ENCODE peak calls at places on chromosomes 1 and 21, in five cellular contexts. T is lower lobe of right lung, H is RWPE2, N is cardiac muscle cell, R is keratinocyte. V is an unnamed sample. For H3K4me1 and H3K9me3, the result is how much of the 10 kb centered on the place peaks cover.

GRCh38 chr1:239896569-239896968 is 195.1 kb upstream of the FMN2 start:
- DNase-seq in H (no peak), T (no peak), R (no peak), N (no peak), V (no peak)

GRCh38 chr1:96313216-96313615 is 408.4 kb upstream of the PTBP2 start:
- DNase-seq in N (peak), H (no peak), R (no peak), T (no peak), V (no peak)

GRCh38 chr1:223844521-223844961 is 1.2 kb downstream of the TP53BP2 start:
- DNase-seq in N (peak), R (no peak), H (no peak), T (no peak), V (no peak)

GRCh38 chr1:17861685-17862084 is 106.6 kb downstream of the ACTL8 start:
- DNase-seq in R (no peak), H (no peak), N (peak), T (no peak), V (no peak)

GRCh38 chr1:184028854-184029623 is 8.5 kb downstream of the COLGALT2 start:
- DNase-seq in H (no peak), N (no peak), R (no peak), T (peak), V (peak)

GRCh38 chr1:58932820-58933598 is 149.2 kb upstream of the JUN start:
- DNase-seq in N (peak), H (peak), T (peak), R (peak), V (no peak)

GRCh38 chr1:118335372-118335771 is 150.3 kb upstream of the SPAG17 start:
- DNase-seq in N (peak), R (peak), H (no peak), T (no peak), V (no peak)

GRCh38 chr1:235138821-235139220 is 10.2 kb upstream of the TOMM20 start:
- DNase-seq in H (no peak), R (no peak), T (no peak), N (no peak), V (no peak)

GRCh38 chr21:46149205-46149901 is 6.0 kb downstream of the FTCD start:
- DNase-seq in R (no peak), T (no peak), H (peak), N (no peak), V (peak)

GRCh38 chr21:44958471-44959191 is 18.8 kb downstream of the SLX9 start:
- DNase-seq in R (no peak), T (peak), N (peak), H (peak), V (peak)

GRCh38 chr1:26993237-26994019 is at the start of gene TRNP1:
- DNase-seq in N (peak), T (peak), H (peak), R (no peak), V (peak)

GRCh38 chr1:119045091-119045746 is 57.1 kb upstream of the TBX15 start:
- DNase-seq in H (no peak), N (no peak), T (no peak), R (no peak), V (no peak)

GRCh38 chr1:33246171-33246570 is 10.1 kb upstream of the ZNF362 start:
- DNase-seq in N (no peak), T (no peak), H (no peak), R (no peak), V (no peak)

GRCh38 chr21:44758781-44759627 is 42.6 kb downstream of the UBE2G2 start:
- DNase-seq in R (no peak), N (no peak), T (no peak), H (peak), V (no peak)

GRCh38 chr1:160206421-160207117 is 1.4 kb downstream of the PEA15 start:
- DNase-seq in T (no peak), H (no peak), N (peak), R (no peak), V (no peak)

GRCh38 chr1:95003433-95003738 is 69.4 kb downstream of the ALG14 start:
- DNase-seq in H (no peak), R (no peak), N (no peak), T (no peak), V (no peak)

GRCh38 chr1:182206628-182207239 is 145.2 kb upstream of the ZNF648 start:
- DNase-seq in T (no peak), H (no peak), N (peak), R (no peak), V (peak)

GRCh38 chr1:19393051-19393450 is 80.9 kb downstream of the SLC66A1 start:
- DNase-seq in H (no peak), N (no peak), T (no peak), R (no peak), V (no peak)

GRCh38 chr21:42312626-42313104 is 2.5 kb downstream of the TFF3 start:
- DNase-seq in H (no peak), N (no peak), R (no peak), T (no peak), V (no peak)

GRCh38 chr1:187624812-187625542 is 796.2 kb downstream of the PLA2G4A start:
- DNase-seq in R (no peak), H (no peak), N (peak), T (no peak), V (no peak)

GRCh38 chr1:212219679-212220463 is 65.3 kb upstream of the PPP2R5A start:
- DNase-seq in T (no peak), R (no peak), N (peak), H (no peak), V (no peak)

GRCh38 chr1:64041366-64042131 is 161.9 kb upstream of the UBE2U start:
- DNase-seq in H (no peak), R (no peak), T (no peak), N (no peak), V (no peak)

GRCh38 chr1:234294109-234294845 is 79.0 kb upstream of the COA6 start:
- DNase-seq in N (no peak), T (no peak), H (no peak), R (no peak), V (no peak)

GRCh38 chr1:168084396-168085231 is 52.1 kb downstream of the GPR161 start:
- DNase-seq in N (peak), T (peak), R (no peak), H (no peak), V (peak)

GRCh38 chr1:106924360-106924759 is 132.1 kb upstream of the PRMT6 start:
- DNase-seq in R (no peak), H (no peak), N (peak), T (no peak), V (no peak)

GRCh38 chr1:192303029-192303428 is 13.8 kb upstream of the RGS21 start:
- DNase-seq in H (no peak), N (peak), R (no peak), T (no peak), V (no peak)

GRCh38 chr1:64482128-64482527 is 12.2 kb downstream of the CACHD1 start:
- DNase-seq in H (no peak), N (no peak), T (no peak), R (no peak), V (no peak)

GRCh38 chr1:87131809-87132663 is 196.6 kb upstream of the LMO4 start:
- DNase-seq in R (no peak), H (peak), T (peak), N (peak), V (peak)

GRCh38 chr1:216555653-216556052 is 132.4 kb upstream of the USH2A start:
- DNase-seq in R (no peak), N (no peak), T (no peak), H (no peak), V (no peak)

GRCh38 chr1:216554934-216555333 is 131.7 kb upstream of the USH2A start:
- DNase-seq in H (no peak), R (no peak), N (no peak), T (no peak), V (no peak)

GRCh38 chr1:216559359-216559758 is 136.1 kb upstream of the USH2A start:
- DNase-seq in N (no peak), T (no peak), H (no peak), R (no peak), V (no peak)

GRCh38 chr1:216553040-216553439 is 129.8 kb upstream of the USH2A start:
- DNase-seq in H (no peak), R (no peak), N (no peak), T (no peak), V (no peak)

GRCh38 chr1:216553766-216554165 is 130.5 kb upstream of the USH2A start:
- DNase-seq in T (no peak), N (no peak), R (no peak), H (no peak), V (no peak)
- H3K27ac ChIP-seq in T (no peak), N (no peak), R (no peak), H (no peak), V (no peak)

GRCh38 chr1:185376840-185377635 is 60.0 kb upstream of the IVNS1ABP start:
- DNase-seq in N (peak), R (no peak), H (no peak), T (no peak), V (no peak)

GRCh38 chr1:185369786-185370185 is 52.7 kb upstream of the IVNS1ABP start:
- DNase-seq in H (no peak), N (no peak), T (no peak), R (no peak), V (no peak)

GRCh38 chr1:185376288-185376687 is 59.2 kb upstream of the IVNS1ABP start:
- DNase-seq in T (no peak), H (no peak), R (no peak), N (no peak), V (no peak)

GRCh38 chr1:185373813-185374524 is 56.9 kb upstream of the IVNS1ABP start:
- DNase-seq in H (no peak), N (peak), R (no peak), T (peak), V (peak)

GRCh38 chr1:185375583-185375982 is 58.5 kb upstream of the IVNS1ABP start:
- DNase-seq in H (no peak), T (peak), R (no peak), N (peak), V (peak)
- H3K4me1 ChIP-seq in H (under half), T (under half), R (under half), N (under half), V (under half)

DNA sequence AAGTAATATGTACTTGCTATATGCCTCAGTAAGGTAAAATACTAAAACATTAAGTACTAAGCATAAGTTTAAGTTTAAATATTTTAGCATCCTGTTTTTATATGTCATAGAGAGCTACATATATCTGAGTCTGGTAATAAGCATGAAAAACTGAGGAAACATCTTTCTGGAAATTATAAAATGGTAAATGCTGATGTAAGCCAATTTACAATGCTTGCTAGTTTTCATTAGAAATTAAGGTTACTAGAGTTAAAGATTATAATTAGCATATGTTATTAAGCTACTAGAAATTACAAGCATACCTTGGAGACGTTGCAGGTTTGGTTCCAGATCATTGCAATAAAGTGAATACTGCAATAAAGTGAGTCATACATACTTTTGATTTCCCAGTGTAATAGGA is 477.0 kb upstream of the LRRC7 start:
- DNase-seq in N (no peak), H (no peak), T (no peak), R (no peak), V (no peak)
- H3K9me3 ChIP-seq in N (under half), H (under half), T (under half), R (under half), V (under half)

DNA sequence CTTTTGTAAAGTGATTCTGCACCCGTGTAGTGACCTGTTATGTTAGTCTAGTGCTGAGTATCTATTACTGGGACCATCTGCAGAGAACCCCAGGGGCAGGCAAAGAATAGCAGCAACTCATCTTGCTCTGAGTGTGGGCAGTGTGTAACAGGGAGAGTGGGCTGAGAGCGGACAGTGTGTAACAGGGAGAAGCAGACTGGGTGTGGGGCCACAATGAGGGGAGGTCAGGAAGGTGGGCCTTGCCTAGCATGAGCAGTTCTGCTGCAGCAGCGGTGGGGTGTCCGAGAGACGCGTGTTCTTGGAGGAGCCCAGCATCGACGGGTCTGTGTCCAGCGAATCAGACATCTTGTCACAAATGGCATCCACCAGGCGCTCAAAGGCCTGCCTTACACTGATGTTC is 41.2 kb upstream of the NRDC start:
- DNase-seq in T (no peak), N (no peak), H (no peak), R (no peak), V (no peak)
- H3K27ac ChIP-seq in T (no peak), N (no peak), H (no peak), R (no peak), V (no peak)

GRCh38 chr1:43539726-43540434 is 9.2 kb downstream of the PTPRF start:
- DNase-seq in T (peak), H (no peak), N (no peak), R (no peak), V (no peak)
- H3K4me1 ChIP-seq in T (under half), H (under half), N (under half), R (under half), V (under half)

GRCh38 chr1:72892461-72892860 is 610.1 kb upstream of the NEGR1 start:
- DNase-seq in N (peak), T (no peak), R (no peak), H (no peak), V (no peak)

DNA sequence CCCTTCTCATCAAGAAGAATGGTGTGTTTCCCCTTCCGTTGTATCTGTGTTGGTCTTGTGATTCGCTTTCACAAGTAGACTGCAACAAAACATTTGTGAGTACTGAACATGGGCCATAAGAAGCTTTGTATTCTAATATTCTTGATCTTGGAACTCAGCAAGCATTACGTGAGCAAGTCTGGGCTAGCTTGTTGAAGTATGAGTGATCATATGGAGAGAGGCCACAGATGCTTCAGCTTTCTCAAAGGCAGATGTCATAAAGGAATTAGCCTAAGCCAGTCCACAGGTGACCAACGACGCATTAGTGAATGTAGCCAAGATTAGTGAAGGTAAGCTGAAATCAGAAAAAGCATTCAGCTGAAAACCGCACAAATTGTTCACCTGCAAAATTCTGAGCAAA is 609.6 kb upstream of the NEGR1 start:
- DNase-seq in N (no peak), R (peak), H (no peak), T (no peak), V (no peak)
- H3K9me3 ChIP-seq in N (under half), R (under half), H (under half), T (under half), V (under half)

DNA sequence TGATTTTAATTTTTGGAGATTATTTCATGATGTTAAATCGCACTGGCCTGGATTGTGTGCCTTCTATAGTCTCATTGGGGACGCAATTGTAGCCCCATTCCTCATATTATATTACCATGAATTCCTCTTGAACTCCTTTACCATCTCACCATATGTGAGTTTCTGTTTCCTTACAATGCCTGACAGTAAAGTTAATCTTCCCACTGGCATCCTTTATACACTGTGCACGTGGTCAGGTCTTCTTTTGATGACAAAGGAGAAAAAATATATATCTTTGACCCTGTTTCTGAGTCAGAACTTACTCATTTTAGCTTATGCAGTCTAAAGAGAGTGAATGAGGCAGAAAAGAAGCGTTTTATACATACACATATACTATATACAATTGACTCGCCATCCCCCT is 774 bp upstream of the ABL2 start:
- DNase-seq in R (peak), T (no peak), H (no peak), N (peak), V (no peak)
- H3K27ac ChIP-seq in R (peak), T (peak), H (peak), N (no peak), V (no peak)

DNA sequence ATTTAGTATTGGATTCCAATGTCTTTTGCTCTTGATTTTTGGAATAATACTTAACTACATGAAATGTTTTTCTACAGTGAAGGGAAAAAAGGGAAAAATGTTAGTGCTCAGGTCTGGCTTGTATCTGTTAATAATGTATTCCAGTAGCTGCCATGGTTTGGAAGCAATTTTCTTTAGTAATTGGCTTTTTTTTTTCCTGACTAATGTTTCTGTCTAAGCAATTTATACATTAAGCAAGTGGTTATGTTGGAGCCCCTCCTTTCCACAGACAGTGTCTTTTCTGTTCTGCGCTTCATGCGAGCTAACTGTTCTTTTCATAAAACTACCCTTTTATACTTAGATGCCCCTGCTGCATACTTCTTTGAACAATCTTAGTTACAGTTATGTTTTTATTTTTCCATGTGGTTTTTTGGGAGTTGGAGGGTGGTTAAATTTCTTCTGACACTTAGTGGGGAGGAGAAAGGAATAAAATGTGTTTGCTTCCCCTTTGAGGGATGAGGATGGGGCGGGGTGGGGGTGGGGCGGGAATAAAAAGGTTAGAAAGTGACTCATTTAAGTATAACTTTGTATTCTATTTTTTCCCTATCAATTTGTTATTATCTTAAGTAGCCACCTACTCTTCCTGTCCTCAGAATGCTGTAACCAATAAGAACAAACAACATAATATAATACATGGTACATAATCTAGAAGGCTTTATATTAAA is 83.1 kb downstream of the CLIC4 start:
- DNase-seq in N (no peak), R (no peak), T (no peak), H (no peak), V (no peak)
- H3K4me1 ChIP-seq in N (under half), R (under half), T (half or more), H (under half), V (under half)

V was measured in right cardiac atrium.